ENCODE peak calls at places on chromosome 4, in seven cellular contexts. H, V, Z, N, P, O and Q are unnamed samples.

GRCh38 chr4:152628128-152628527 is 51.7 kb downstream of the TMEM154 start:
- DNase-seq in H (no peak), V (no peak), Z (no peak), N (peak), P (peak), O (no peak), Q (no peak)

GRCh38 chr4:57443308-57444243 is 333.4 kb upstream of the IGFBP7 start:
- DNase-seq in H (no peak), V (no peak), Z (no peak), N (no peak), P (no peak), O (no peak), Q (no peak)

GRCh38 chr4:128776794-128777216 is 32.7 kb upstream of the JADE1 start:
- DNase-seq in H (no peak), V (no peak), Z (peak), N (peak), P (peak), O (no peak), Q (no peak)

GRCh38 chr4:100504086-100504874 is 13.5 kb downstream of the EMCN start:
- DNase-seq in H (no peak), V (no peak), Z (no peak), N (no peak), P (peak), O (no peak), Q (no peak)

GRCh38 chr4:94298725-94299252 is 43.8 kb downstream of the HPGDS start:
- DNase-seq in H (no peak), V (peak), Z (no peak), N (no peak), P (no peak), O (no peak), Q (peak)

GRCh38 chr4:7828011-7828720 is 111.5 kb downstream of the AFAP1 start:
- DNase-seq in H (no peak), V (no peak), Z (peak), N (peak), P (peak), O (peak), Q (no peak)

GRCh38 chr4:108821056-108821925 is 58.4 kb upstream of the ETNPPL start:
- DNase-seq in H (no peak), V (no peak), Z (no peak), N (peak), P (no peak), O (no peak), Q (no peak)

GRCh38 chr4:113784497-113785254 is 23.1 kb upstream of the CAMK2D start:
- DNase-seq in H (peak), V (peak), Z (peak), N (peak), P (peak), O (no peak), Q (peak)

GRCh38 chr4:3435684-3435956 is 6.1 kb upstream of the HGFAC start:
- DNase-seq in H (no peak), V (no peak), Z (no peak), N (no peak), P (no peak), O (no peak), Q (no peak)

GRCh38 chr4:48681856-48682255 is 98.2 kb downstream of the FRYL start:
- DNase-seq in H (no peak), V (peak), Z (peak), N (peak), P (peak), O (no peak), Q (no peak)

GRCh38 chr4:173958445-173958844 is 325.0 kb downstream of the FBXO8 start:
- DNase-seq in H (no peak), V (no peak), Z (no peak), N (peak), P (peak), O (no peak), Q (no peak)

GRCh38 chr4:154332681-154333421 is 158.7 kb downstream of the DCHS2 start:
- DNase-seq in H (no peak), V (no peak), Z (no peak), N (no peak), P (peak), O (no peak), Q (no peak)

GRCh38 chr4:123083612-123084011 is 161.2 kb upstream of the NUDT6 start:
- DNase-seq in H (no peak), V (no peak), Z (no peak), N (no peak), P (no peak), O (no peak), Q (no peak)

GRCh38 chr4:78568640-78569261 is 17.2 kb downstream of the ANXA3 start:
- DNase-seq in H (no peak), V (peak), Z (no peak), N (peak), P (no peak), O (no peak), Q (no peak)

DNA sequence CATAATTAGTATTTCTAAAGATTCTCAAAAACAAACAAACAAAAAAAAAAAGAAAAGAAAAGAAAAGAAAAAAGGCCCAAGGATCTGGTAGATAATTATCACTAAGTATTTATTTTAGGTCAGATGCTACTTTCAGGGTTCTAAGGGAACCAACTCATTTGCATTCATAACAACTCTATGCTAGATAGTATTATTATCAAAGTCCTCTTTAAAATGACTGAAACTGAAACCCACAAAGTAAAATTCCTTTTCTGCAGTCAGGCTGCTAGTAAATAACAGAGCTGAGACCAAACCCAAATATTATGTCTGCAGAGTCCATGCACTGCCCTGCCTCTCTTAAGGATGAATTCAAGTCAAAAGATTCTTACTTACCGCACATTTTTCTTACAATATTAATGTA is 38.3 kb upstream of the MAPK10 start:
- DNase-seq in H (no peak), V (no peak), Z (no peak), N (no peak), P (no peak), O (no peak), Q (no peak)
- TF ChIP-seq EZH2 in H (no peak), V (no peak), Z (no peak), N (no peak), P (no peak), O (no peak), Q (no peak)

DNA sequence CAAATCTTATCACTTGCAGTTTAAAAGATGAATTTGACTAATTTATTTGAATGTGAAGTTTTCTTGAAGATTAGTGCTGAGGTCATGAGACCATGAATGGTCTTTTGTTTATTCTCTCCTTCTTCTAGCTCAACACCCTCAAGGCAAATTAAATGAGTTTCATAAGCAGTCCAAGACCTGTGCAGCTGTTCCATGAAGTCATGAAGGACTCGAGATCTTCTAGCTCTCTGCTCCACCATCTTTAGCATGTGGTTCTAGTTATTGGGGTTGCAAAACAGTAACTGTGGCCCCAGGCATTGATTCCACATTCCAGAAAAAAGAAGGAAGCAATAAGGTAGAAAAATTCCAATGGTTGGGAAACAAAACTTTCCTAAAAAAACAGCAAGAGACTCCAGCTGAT is 84.2 kb upstream of the HS3ST1 start:
- DNase-seq in H (no peak), V (no peak), Z (no peak), N (no peak), P (peak), O (no peak), Q (no peak)
- TF ChIP-seq EZH2 in H (no peak), V (no peak), Z (no peak), N (no peak), P (no peak), O (no peak), Q (no peak)

GRCh38 chr4:6200922-6201362 is 593 bp upstream of the JAKMIP1 start:
- DNase-seq in H (no peak), V (peak), Z (peak), N (no peak), P (no peak), O (no peak), Q (no peak)

GRCh38 chr4:6200011-6200921 is at the start of gene JAKMIP1:
- DNase-seq in H (no peak), V (peak), Z (peak), N (peak), P (peak), O (no peak), Q (no peak)

GRCh38 chr4:6198768-6199343 is 1.5 kb downstream of the JAKMIP1 start:
- DNase-seq in H (no peak), V (no peak), Z (no peak), N (no peak), P (peak), O (no peak), Q (no peak)

GRCh38 chr4:6198278-6198677 is 2.1 kb downstream of the JAKMIP1 start:
- DNase-seq in H (no peak), V (no peak), Z (no peak), N (no peak), P (no peak), O (no peak), Q (no peak)

DNA sequence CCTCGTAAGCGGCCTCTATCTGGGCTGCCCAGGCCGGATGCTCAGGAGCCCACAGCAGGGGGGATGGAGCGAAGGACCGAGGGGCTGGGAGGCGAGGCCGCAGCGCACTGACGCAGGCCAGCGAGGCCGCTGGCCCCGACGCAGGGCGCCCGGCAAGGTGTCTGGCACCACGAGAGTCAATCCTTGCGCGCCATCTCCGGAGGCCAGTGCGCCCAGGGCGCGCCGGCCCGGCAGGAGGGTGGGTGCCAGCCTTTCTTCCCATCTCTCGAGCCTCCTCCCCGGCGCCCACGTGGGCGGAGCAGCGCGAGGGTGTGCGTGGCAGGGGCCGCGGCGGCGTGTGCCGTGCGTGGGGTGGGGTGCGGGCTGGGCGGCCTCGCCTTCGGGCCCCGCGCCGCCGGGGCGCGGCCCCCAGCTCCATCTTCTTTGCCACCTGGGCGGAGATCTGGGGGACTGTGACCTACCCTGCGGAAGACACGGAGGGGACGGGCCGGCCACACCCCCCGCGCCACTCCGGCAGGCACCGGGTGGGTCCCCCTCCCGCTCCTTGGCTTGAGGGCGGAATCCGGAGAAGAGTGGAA is 916 bp downstream of the JAKMIP1 start:
- DNase-seq in H (no peak), V (no peak), Z (no peak), N (no peak), P (no peak), O (no peak), Q (no peak)
- TF ChIP-seq EZH2 in H (no peak), V (no peak), Z (no peak), N (no peak), P (no peak), O (no peak), Q (no peak)

DNA sequence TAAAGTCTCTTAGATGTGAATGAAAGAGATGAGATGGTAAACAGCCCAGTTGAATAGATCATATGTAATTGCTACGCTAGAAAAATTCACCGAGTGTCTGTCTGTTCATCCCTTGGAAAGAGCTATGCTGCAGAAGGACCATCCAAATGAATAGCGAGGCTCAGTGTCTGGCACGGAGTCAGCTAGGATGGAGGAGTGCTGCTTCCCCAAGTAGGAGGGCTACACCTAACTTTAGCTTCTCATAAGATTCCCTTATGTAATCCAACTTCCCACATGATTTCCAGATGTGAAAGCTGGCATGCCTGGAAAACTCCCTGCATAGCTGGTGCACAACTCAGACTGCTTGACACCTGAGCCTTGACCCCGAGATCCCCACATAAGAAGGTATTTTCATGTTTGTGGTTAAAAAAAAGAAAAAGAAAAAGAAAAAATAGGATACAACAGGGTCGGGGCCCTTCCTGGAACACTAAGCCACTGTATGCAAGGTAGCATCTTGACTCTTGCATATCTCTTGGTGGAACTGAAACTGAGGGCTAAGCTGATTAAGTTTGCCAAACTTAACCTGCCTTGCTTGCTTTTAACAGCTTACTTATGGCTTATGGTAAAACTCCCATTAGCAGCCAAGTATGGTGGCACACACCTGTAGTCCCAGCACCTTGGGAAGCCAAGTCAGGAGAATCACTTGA is 82.3 kb downstream of the FREM3 start:
- DNase-seq in H (no peak), V (no peak), Z (no peak), N (no peak), P (peak), O (no peak), Q (no peak)
- TF ChIP-seq EZH2 in H (no peak), V (no peak), Z (no peak), N (no peak), P (no peak), O (no peak), Q (no peak)